ENCODE peak calls at places on chromosomes 1 and 21, in ten cellular contexts. C is HepG2, P is esophagus muscularis mucosa, F is IMR-90, G is transverse colon, D is H54, U is heart left ventricle, B is prostate gland, H is Peyer's patch, S is uterus. E is an unnamed sample.

GRCh38 chr1:47934243-47934805 is 62.9 kb downstream of the TRABD2B start:
- DNase-seq in F (no peak), C (no peak), S (peak; percentile 66), H (peak; percentile 17), U (peak; percentile 72), B (peak; percentile 39), D (no peak), P (peak; percentile 96), G (peak; percentile 47), E (no peak)

GRCh38 chr1:77370588-77371306 is 88.9 kb downstream of the AK5 start:
- DNase-seq in G (no peak), P (no peak), F (peak; percentile 99), S (no peak), U (no peak), D (no peak), B (no peak), C (no peak), H (no peak), E (no peak)

GRCh38 chr1:179984942-179985341 is 30.3 kb downstream of the CEP350 start:
- DNase-seq in S (no peak), C (no peak), U (no peak), D (no peak), H (no peak), B (no peak), F (no peak), P (no peak), G (no peak), E (no peak)

GRCh38 chr1:245234217-245235120 is 79.7 kb downstream of the KIF26B start:
- DNase-seq in U (no peak), C (no peak), H (no peak), D (no peak), B (no peak), F (no peak), G (no peak), P (no peak), S (no peak), E (no peak)

GRCh38 chr1:153490272-153491051 is 30.0 kb upstream of the S100A7 start:
- DNase-seq in D (peak; percentile 70), P (peak; percentile 94), U (no peak), C (no peak), F (peak; percentile 97), G (peak; percentile 69), S (peak; percentile 89), B (peak; percentile 90), H (peak; percentile 23), E (no peak)

GRCh38 chr21:29643289-29643688 is 296.5 kb downstream of the GRIK1 start:
- DNase-seq in F (no peak), B (no peak), U (no peak), G (no peak), D (no peak), C (no peak), P (no peak), S (no peak), H (no peak), E (no peak)

GRCh38 chr1:243792891-243793290 is 57.2 kb downstream of the AKT3 start:
- DNase-seq in B (no peak), S (no peak), P (no peak), F (no peak), D (no peak), G (no peak), H (no peak), U (no peak), C (no peak), E (no peak)

GRCh38 chr21:42288962-42289361 is 26.2 kb downstream of the TFF3 start:
- DNase-seq in S (no peak), B (no peak), F (no peak), U (no peak), D (no peak), H (no peak), C (no peak), P (no peak), G (no peak), E (no peak)

GRCh38 chr1:15198684-15199083 is 45.1 kb downstream of the TMEM51 start:
- DNase-seq in G (no peak), B (no peak), D (no peak), F (no peak), H (no peak), S (no peak), C (no peak), P (no peak), U (no peak), E (no peak)

GRCh38 chr1:178928985-178929384 is 58.1 kb upstream of the ANGPTL1 start:
- DNase-seq in P (peak; percentile 77), U (no peak), G (no peak), C (no peak), F (no peak), D (no peak), S (no peak), H (no peak), B (no peak), E (no peak)

GRCh38 chr1:53888716-53889115 is 881 bp downstream of the YIPF1 start:
- DNase-seq in D (no peak), B (no peak), S (no peak), G (no peak), P (no peak), U (no peak), F (no peak), H (no peak), C (no peak), E (no peak)

GRCh38 chr1:53891021-53891420 is 1.4 kb upstream of the YIPF1 start:
- DNase-seq in F (no peak), B (no peak), P (no peak), C (no peak), D (no peak), S (no peak), U (no peak), H (no peak), G (no peak), E (peak; percentile 43)

GRCh38 chr1:53891678-53892077 is 2.1 kb upstream of the YIPF1 start:
- DNase-seq in F (no peak), H (no peak), P (no peak), S (no peak), U (no peak), C (no peak), B (no peak), D (no peak), G (no peak), E (no peak)

GRCh38 chr1:53890522-53890941 is 935 bp upstream of the YIPF1 start:
- DNase-seq in B (no peak), G (no peak), C (no peak), F (no peak), P (no peak), H (no peak), S (no peak), U (no peak), D (no peak), E (no peak)

GRCh38 chr1:53889304-53890298 is at the start of gene YIPF1:
- DNase-seq in B (peak; percentile 93), U (peak; percentile 94), H (peak; percentile 87), F (peak; percentile 87), S (peak; percentile 90), G (peak; percentile 93), D (peak; percentile 89), C (peak; percentile 75), P (peak; percentile 97), E (peak; percentile 89)
- TF ChIP-seq POLR2A in B (peak; percentile 23), U (no peak), H (peak; percentile 49), F (no peak), S (no peak), G (peak; percentile 58), D (peak; percentile 64), C (peak; percentile 60), P (peak; percentile 68), E (peak; percentile 62)

DNA sequence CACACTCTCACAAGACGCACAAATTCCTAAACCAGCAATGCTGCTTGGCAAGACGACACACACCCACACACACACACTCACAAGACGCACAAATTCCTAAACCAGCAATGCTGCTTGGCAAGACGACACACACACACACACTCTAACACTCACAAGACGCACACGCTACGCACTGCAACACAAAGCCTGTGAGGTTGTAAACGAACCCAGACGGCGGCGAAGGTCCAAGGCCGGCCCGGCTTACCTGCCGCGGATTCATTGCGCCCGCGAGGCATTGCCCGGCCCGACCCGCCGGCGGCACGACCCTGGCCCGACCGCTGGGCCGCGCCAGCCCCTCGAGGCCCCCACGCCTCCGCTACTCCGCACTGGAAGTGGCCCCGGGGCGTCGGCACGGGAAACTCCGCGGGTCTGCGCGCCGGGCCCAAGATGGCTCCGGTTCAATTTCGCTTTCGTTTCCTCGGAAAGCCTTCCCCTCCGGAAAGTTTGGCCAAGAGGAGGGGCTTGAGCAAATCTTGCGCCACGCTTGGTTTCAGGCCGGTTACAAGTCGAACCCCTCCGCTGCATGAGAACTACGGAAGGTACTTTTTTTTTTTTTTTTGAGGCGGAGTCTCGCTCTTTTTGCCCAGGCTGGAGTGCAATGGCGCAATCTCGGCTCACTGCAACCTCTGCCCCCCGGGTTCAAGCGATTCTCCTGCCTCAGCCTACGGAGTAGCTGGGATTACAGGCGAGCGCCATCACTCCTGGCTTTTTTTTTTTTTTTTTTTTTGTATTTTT is at the start of gene ADAR:
- DNase-seq in C (peak; percentile 93), F (peak; percentile 99), D (peak; percentile 69), U (peak; percentile 91), S (peak; percentile 94), B (peak; percentile 91), P (peak; percentile 96), H (peak; percentile 87), G (peak; percentile 92), E (peak; percentile 95)
- TF ChIP-seq POLR2A in C (peak; percentile 31), F (no peak), D (peak; percentile 10), U (no peak), S (peak; percentile 41), B (peak; percentile 54), P (no peak), H (peak; percentile 41), G (no peak), E (peak; percentile 30)

GRCh38 chr1:19066874-19067186 is 110.4 kb upstream of the IFFO2 start:
- DNase-seq in C (no peak), G (no peak), D (no peak), S (no peak), B (no peak), H (no peak), U (no peak), F (no peak), P (no peak), E (no peak)
- TF ChIP-seq POLR2A in C (no peak), G (no peak), D (no peak), S (no peak), B (no peak), H (no peak), U (no peak), F (no peak), P (no peak), E (no peak)

GRCh38 chr1:234610061-234610581 is at the start of gene IRF2BP2:
- DNase-seq in D (no peak), H (peak; percentile 85), S (peak; percentile 86), G (peak; percentile 86), P (no peak), C (peak; percentile 68), F (peak; percentile 80), B (peak; percentile 81), U (peak; percentile 93), E (peak; percentile 95)
- TF ChIP-seq POLR2A in D (peak; percentile 94), H (peak; percentile 90), S (peak; percentile 80), G (peak; percentile 86), P (peak; percentile 29), C (no peak), F (peak; percentile 98), B (peak; percentile 89), U (peak; percentile 39), E (no peak)

GRCh38 chr21:37257967-37258877 is 8.9 kb downstream of the VPS26C start:
- DNase-seq in F (peak; percentile 36), H (peak; percentile 61), U (peak; percentile 73), C (peak; percentile 84), S (peak; percentile 48), P (peak; percentile 92), G (peak; percentile 58), B (peak; percentile 50), D (peak; percentile 75), E (peak; percentile 82)
- TF ChIP-seq POLR2A in F (no peak), H (peak; percentile 20), U (no peak), C (peak; percentile 78), S (no peak), P (no peak), G (peak; percentile 40), B (no peak), D (peak; percentile 37), E (peak; percentile 73)

GRCh38 chr1:181033128-181033798 is 520 bp upstream of the MR1 start:
- DNase-seq in D (no peak), B (peak; percentile 70), C (no peak), S (no peak), F (peak; percentile 35), G (peak; percentile 34), H (no peak), U (no peak), P (no peak), E (peak; percentile 73)
- TF ChIP-seq POLR2A in D (peak; percentile 5), B (peak; percentile 44), C (no peak), S (no peak), F (no peak), G (no peak), H (no peak), U (no peak), P (no peak), E (no peak)

E was measured in erythroblast.